ENCODE peak calls at places on chromosomes 11 and 22, in six cellular contexts. D is HCT116, R is H1, P is HepG2, U is K562, H is GM12878. B is an unnamed sample.

GRCh38 chr22:44950806-44951509 is 58.8 kb downstream of the PHF21B start:
- DNase-seq in D (no peak), R (no peak), P (no peak), U (no peak), H (peak), B (no peak)

GRCh38 chr11:68081691-68082090 is 39.5 kb downstream of the CHKA start:
- DNase-seq in D (no peak), R (no peak), P (no peak), U (no peak), H (no peak), B (no peak)

GRCh38 chr11:61985863-61986262 is 18.4 kb upstream of the FTH1 start:
- DNase-seq in D (no peak), R (no peak), P (no peak), U (no peak), H (no peak), B (peak)

GRCh38 chr11:120097721-120098385 is 40.1 kb downstream of the TRIM29 start:
- DNase-seq in D (no peak), R (no peak), P (no peak), U (no peak), H (no peak), B (no peak)

GRCh38 chr11:71076021-71076420 is 176.4 kb downstream of the SHANK2 start:
- DNase-seq in D (no peak), R (no peak), P (no peak), U (no peak), H (no peak), B (no peak)

GRCh38 chr11:21485011-21485410 is 707.9 kb upstream of the ANO5 start:
- DNase-seq in D (no peak), R (no peak), P (no peak), U (no peak), H (no peak), B (no peak)

GRCh38 chr11:65552413-65552951 is 5.7 kb downstream of the LTBP3 start:
- DNase-seq in D (no peak), R (no peak), P (no peak), U (no peak), H (no peak), B (no peak)

GRCh38 chr22:49530671-49531532 is 296.8 kb downstream of the BRD1 start:
- DNase-seq in D (no peak), R (no peak), P (no peak), U (no peak), H (no peak), B (no peak)

GRCh38 chr11:88543902-88544655 is 206.5 kb upstream of the CTSC start:
- DNase-seq in D (peak), R (peak), P (peak), U (peak), H (peak), B (peak)

GRCh38 chr11:3836903-3837302 is 3.9 kb downstream of the RHOG start:
- DNase-seq in D (no peak), R (no peak), P (no peak), U (peak), H (no peak), B (no peak)

GRCh38 chr11:107696140-107696539 is 15.7 kb downstream of the SLN start:
- DNase-seq in D (peak), R (no peak), P (no peak), U (no peak), H (no peak), B (no peak)

GRCh38 chr11:66749091-66749490 is 20.1 kb upstream of the SPTBN2 start:
- DNase-seq in D (no peak), R (no peak), P (no peak), U (no peak), H (no peak), B (peak)

GRCh38 chr22:25144522-25144921 is 55.1 kb upstream of the CRYBB3 start:
- DNase-seq in D (no peak), R (no peak), P (no peak), U (no peak), H (no peak), B (no peak)

GRCh38 chr11:118820412-118821357 is 29.7 kb upstream of the DDX6 start:
- DNase-seq in D (peak), R (no peak), P (no peak), U (no peak), H (peak), B (peak)

GRCh38 chr11:70430122-70430521 is 31.8 kb downstream of the CTTN start:
- DNase-seq in D (no peak), R (no peak), P (no peak), U (no peak), H (no peak), B (no peak)

GRCh38 chr11:96207459-96208449 is 135.2 kb downstream of the MAML2 start:
- DNase-seq in D (no peak), R (no peak), P (peak), U (no peak), H (no peak), B (no peak)

GRCh38 chr11:128463386-128463829 is 124.0 kb downstream of the ETS1 start:
- DNase-seq in D (no peak), R (no peak), P (no peak), U (no peak), H (no peak), B (no peak)

GRCh38 chr11:87228820-87229219 is 191.1 kb downstream of the TMEM135 start:
- DNase-seq in D (no peak), R (no peak), P (no peak), U (no peak), H (no peak), B (no peak)

GRCh38 chr11:125345706-125346561 is 150.1 kb downstream of the FEZ1 start:
- DNase-seq in D (no peak), R (no peak), P (peak), U (peak), H (no peak), B (peak)

GRCh38 chr11:100808904-100809491 is 121.9 kb downstream of the ARHGAP42 start:
- DNase-seq in D (no peak), R (no peak), P (no peak), U (peak), H (no peak), B (no peak)

GRCh38 chr11:57800444-57801184 is 39.0 kb downstream of the CTNND1 start:
- DNase-seq in D (peak), R (no peak), P (peak), U (peak), H (peak), B (peak)

GRCh38 chr11:57801185-57801490 is 39.5 kb downstream of the CTNND1 start:
- DNase-seq in D (no peak), R (no peak), P (no peak), U (no peak), H (no peak), B (no peak)

GRCh38 chr11:57793711-57794110 is 32.1 kb downstream of the CTNND1 start:
- DNase-seq in D (no peak), R (no peak), P (no peak), U (no peak), H (no peak), B (no peak)

GRCh38 chr11:57802411-57802810 is 40.8 kb downstream of the CTNND1 start:
- DNase-seq in D (no peak), R (no peak), P (no peak), U (no peak), H (no peak), B (no peak)

GRCh38 chr11:57798905-57799559 is 37.4 kb downstream of the CTNND1 start:
- DNase-seq in D (peak), R (no peak), P (peak), U (peak), H (no peak), B (peak)
- TF ChIP-seq JUND in D (peak), R (no peak), P (no peak), U (peak), H (no peak), B (no peak)

GRCh38 chr11:79264284-79264683 is 176.5 kb downstream of the TENM4 start:
- DNase-seq in D (no peak), R (no peak), P (no peak), U (no peak), H (no peak), B (no peak)

GRCh38 chr11:79262221-79262620 is 178.6 kb downstream of the TENM4 start:
- DNase-seq in D (no peak), R (no peak), P (no peak), U (no peak), H (no peak), B (no peak)

GRCh38 chr11:79266391-79266790 is 174.4 kb downstream of the TENM4 start:
- DNase-seq in D (no peak), R (no peak), P (no peak), U (no peak), H (no peak), B (no peak)

GRCh38 chr11:79263001-79263400 is 177.8 kb downstream of the TENM4 start:
- DNase-seq in D (no peak), R (no peak), P (no peak), U (no peak), H (no peak), B (no peak)

GRCh38 chr11:79265756-79266322 is 175.0 kb downstream of the TENM4 start:
- DNase-seq in D (no peak), R (no peak), P (no peak), U (no peak), H (no peak), B (no peak)
- TF ChIP-seq JUND in D (no peak), R (no peak), P (no peak), U (no peak), H (no peak), B (no peak)

DNA sequence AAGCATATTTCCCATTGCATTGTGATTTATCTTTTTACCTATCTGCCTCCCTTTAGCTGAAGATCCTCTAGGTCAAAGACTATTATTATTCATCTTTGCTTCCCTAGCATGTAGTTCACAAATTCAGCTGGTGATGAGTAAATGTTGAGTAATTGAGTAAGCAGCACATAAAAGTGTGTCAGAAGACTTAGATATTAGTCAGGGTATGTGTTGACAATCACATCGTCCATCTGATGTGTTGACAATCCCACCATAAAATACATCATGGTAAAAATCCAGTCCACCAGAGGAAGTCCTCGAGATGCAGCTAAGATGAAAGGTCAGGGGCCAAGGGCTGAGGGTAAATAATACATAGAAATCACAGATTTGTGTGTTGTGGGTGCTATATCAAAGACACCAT is 22.9 kb upstream of the ABTB2 start:
- DNase-seq in D (peak), R (no peak), P (peak), U (no peak), H (no peak), B (no peak)
- TF ChIP-seq JUND in D (peak), R (no peak), P (no peak), U (no peak), H (no peak), B (no peak)

GRCh38 chr11:49302360-49302759 is 94.0 kb upstream of the FOLH1 start:
- DNase-seq in D (no peak), R (no peak), P (no peak), U (no peak), H (no peak), B (peak)
- TF ChIP-seq JUND in D (no peak), R (no peak), P (no peak), U (no peak), H (no peak), B (no peak)

DNA sequence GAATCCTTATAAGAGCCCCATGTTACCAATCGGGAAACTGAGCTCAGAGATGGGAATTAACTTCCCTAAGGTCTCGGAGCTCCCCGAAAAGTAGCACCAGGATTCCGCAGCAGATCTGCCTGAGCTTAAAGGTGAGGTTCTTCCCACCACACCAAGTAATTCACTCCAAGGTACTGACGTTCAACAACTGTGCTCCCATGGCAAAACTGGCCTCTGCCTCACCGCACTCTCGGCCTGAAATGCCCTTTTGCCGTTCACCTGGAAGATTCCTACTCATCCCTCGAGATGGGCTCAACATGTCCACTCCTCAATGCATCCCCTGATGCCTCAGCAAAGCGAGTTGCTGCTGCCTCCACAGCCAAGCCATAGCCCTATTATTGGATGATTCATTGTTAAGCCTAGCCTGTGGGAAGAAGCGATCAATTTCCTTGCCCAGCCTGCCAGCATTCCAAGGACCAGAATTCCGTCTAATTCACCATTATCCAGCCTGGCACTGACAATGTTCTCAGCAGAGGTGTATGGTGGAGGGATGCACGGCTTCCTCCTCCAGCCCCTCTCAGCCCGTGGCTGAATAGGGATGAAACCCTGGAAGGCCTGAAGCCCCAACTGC is 4.2 kb downstream of the PLAAT3 start:
- DNase-seq in D (no peak), R (no peak), P (no peak), U (no peak), H (no peak), B (no peak)
- TF ChIP-seq JUND in D (no peak), R (no peak), P (no peak), U (no peak), H (no peak), B (no peak)

DNA sequence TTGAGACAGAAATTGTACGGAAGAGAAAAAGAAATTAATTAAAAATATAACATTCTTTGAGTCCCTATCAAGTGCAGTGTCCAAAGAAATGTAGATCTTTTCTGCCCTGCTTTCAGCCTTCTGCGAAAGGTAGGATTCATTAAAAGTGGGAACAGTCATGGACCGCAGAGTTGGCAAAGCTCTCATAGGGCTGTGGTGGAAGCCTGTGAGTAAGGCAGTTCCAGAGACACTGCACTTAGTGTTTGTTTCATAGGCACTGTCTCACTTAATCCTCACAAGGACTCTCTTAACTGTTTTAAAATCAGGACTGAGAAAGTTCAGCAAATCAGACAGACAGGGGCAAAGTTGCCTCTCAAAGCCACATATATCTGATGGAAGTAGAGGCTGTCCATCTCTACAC is 5.5 kb downstream of the MRGPRX2 start:
- DNase-seq in D (no peak), R (no peak), P (no peak), U (no peak), H (no peak), B (no peak)
- TF ChIP-seq JUND in D (no peak), R (no peak), P (no peak), U (no peak), H (no peak), B (no peak)

B was measured in T47D.